ENCODE peak calls at places on chromosomes 3 and 15, in eight cellular contexts. A is osteocyte; D is activated T-helper 1 cell treated with Interleukin-2 at 50 U/mL for 16 hours; U is memory B cell; W is activated effector memory CD4-positive, alpha-beta T cell treated with Interleukin-2 at 50 U/mL for 16 hours; Q is fibroblast of lung; X is cardiac fibroblast; H is CD4-positive, alpha-beta T cell. J is an unnamed sample.

GRCh38 chr15:78840661-78841060 is 29.4 kb upstream of the ADAMTS7 start:
- DNase-seq in A (no peak), D (no peak), U (no peak), W (no peak), Q (no peak), X (no peak), H (no peak), J (peak)

GRCh38 chr15:26038693-26039092 is 175.6 kb upstream of the ATP10A start:
- DNase-seq in A (peak), D (no peak), U (no peak), W (no peak), Q (no peak), X (no peak), H (no peak), J (no peak)

GRCh38 chr3:108331792-108332191 is 35.4 kb downstream of the HHLA2 start:
- DNase-seq in A (no peak), D (no peak), U (no peak), W (no peak), Q (no peak), X (no peak), H (no peak), J (no peak)

GRCh38 chr15:95880630-95881029 is 449.9 kb upstream of the NR2F2 start:
- DNase-seq in A (no peak), D (no peak), U (no peak), W (no peak), Q (no peak), X (no peak), H (no peak), J (no peak)

GRCh38 chr15:78415284-78415683 is 22.7 kb upstream of the IREB2 start:
- DNase-seq in A (no peak), D (no peak), U (no peak), W (no peak), Q (peak), X (peak), H (no peak), J (peak)

GRCh38 chr3:197541756-197542539 is 13.8 kb downstream of the BDH1 start:
- DNase-seq in A (no peak), D (no peak), U (no peak), W (no peak), Q (peak), X (peak), H (no peak), J (no peak)

GRCh38 chr3:55166577-55167555 is 239.0 kb upstream of the LRTM1 start:
- DNase-seq in A (no peak), D (no peak), U (no peak), W (no peak), Q (no peak), X (no peak), H (no peak), J (no peak)

GRCh38 chr15:62676891-62677290 is 365.7 kb upstream of the TPM1 start:
- DNase-seq in A (no peak), D (no peak), U (no peak), W (no peak), Q (no peak), X (no peak), H (no peak), J (no peak)

GRCh38 chr3:73625124-73625665 is 454 bp upstream of the PDZRN3 start:
- DNase-seq in A (no peak), D (no peak), U (no peak), W (no peak), Q (peak), X (peak), H (no peak), J (no peak)

GRCh38 chr3:152229692-152230091 is 39.0 kb upstream of the MBNL1 start:
- DNase-seq in A (no peak), D (no peak), U (no peak), W (no peak), Q (no peak), X (no peak), H (no peak), J (no peak)

GRCh38 chr15:39963806-39964205 is 29.9 kb downstream of the EIF2AK4 start:
- DNase-seq in A (no peak), D (no peak), U (no peak), W (no peak), Q (no peak), X (no peak), H (no peak), J (no peak)

GRCh38 chr15:63069616-63069952 is 27.0 kb downstream of the TPM1 start:
- DNase-seq in A (no peak), D (no peak), U (no peak), W (no peak), Q (no peak), X (no peak), H (no peak), J (no peak)

GRCh38 chr3:55984631-55985030 is 483.6 kb downstream of the ERC2 start:
- DNase-seq in A (no peak), D (no peak), U (no peak), W (no peak), Q (no peak), X (no peak), H (no peak), J (no peak)

GRCh38 chr3:170632780-170633179 is 46.9 kb upstream of the SLC7A14 start:
- DNase-seq in A (no peak), D (no peak), U (no peak), W (no peak), Q (no peak), X (no peak), H (no peak), J (no peak)

GRCh38 chr15:82917252-82917651 is 35.3 kb downstream of the HOMER2 start:
- DNase-seq in A (no peak), D (no peak), U (no peak), W (no peak), Q (no peak), X (no peak), H (no peak), J (peak)

GRCh38 chr3:182382112-182382857 is 411.0 kb upstream of the ATP11B start:
- DNase-seq in A (no peak), D (no peak), U (no peak), W (no peak), Q (no peak), X (no peak), H (no peak), J (no peak)

GRCh38 chr3:8982509-8982908 is 19.2 kb upstream of the RAD18 start:
- DNase-seq in A (peak), D (no peak), U (no peak), W (no peak), Q (peak), X (peak), H (no peak), J (peak)

GRCh38 chr3:67381667-67382272 is 272.6 kb downstream of the SUCLG2 start:
- DNase-seq in A (no peak), D (no peak), U (peak), W (no peak), Q (peak), X (peak), H (no peak), J (peak)

GRCh38 chr3:103056953-103057450 is 622.2 kb downstream of the ZPLD1 start:
- DNase-seq in A (no peak), D (no peak), U (no peak), W (no peak), Q (no peak), X (no peak), H (no peak), J (no peak)

GRCh38 chr3:186213946-186214345 is 105.1 kb upstream of the ETV5 start:
- DNase-seq in A (no peak), D (no peak), U (no peak), W (no peak), Q (no peak), X (no peak), H (no peak), J (no peak)

GRCh38 chr3:192830279-192831110 is 87.2 kb downstream of the MB21D2 start:
- DNase-seq in A (no peak), D (no peak), U (no peak), W (no peak), Q (no peak), X (no peak), H (no peak), J (no peak)

GRCh38 chr3:13824521-13825316 is 55.2 kb downstream of the WNT7A start:
- DNase-seq in A (no peak), D (no peak), U (no peak), W (no peak), Q (no peak), X (no peak), H (no peak), J (no peak)

GRCh38 chr15:25469377-25469776 is 30.6 kb upstream of the UBE3A start:
- DNase-seq in A (no peak), D (no peak), U (no peak), W (no peak), Q (no peak), X (peak), H (no peak), J (no peak)

GRCh38 chr3:111737056-111737711 is 121.9 kb upstream of the PHLDB2 start:
- DNase-seq in A (no peak), D (no peak), U (no peak), W (no peak), Q (no peak), X (peak), H (no peak), J (no peak)

GRCh38 chr15:66109826-66110225 is 143.7 kb downstream of the MEGF11 start:
- DNase-seq in A (no peak), D (no peak), U (no peak), W (no peak), Q (no peak), X (no peak), H (no peak), J (no peak)

GRCh38 chr15:58174709-58175108 is 36.5 kb downstream of the AQP9 start:
- DNase-seq in A (no peak), D (no peak), U (no peak), W (no peak), Q (no peak), X (no peak), H (no peak), J (no peak)

GRCh38 chr3:129656659-129657247 is 50.3 kb upstream of the PLXND1 start:
- DNase-seq in A (no peak), D (no peak), U (no peak), W (no peak), Q (no peak), X (no peak), H (no peak), J (no peak)

J was measured in Kasumi-1.